ENCODE peak calls at places on chromosome 10, in eight cellular contexts. I, H, W, D, X, G, L and Q are unnamed samples.

GRCh38 chr10:89659185-89660131 is 14.4 kb upstream of the PANK1 start:
- DNase-seq in H (peak), G (peak), I (no peak), W (no peak), L (no peak), X (no peak), D (no peak), Q (no peak)

GRCh38 chr10:70274643-70275042 is 9.2 kb downstream of the NPFFR1 start:
- DNase-seq in H (peak), G (peak), I (no peak), X (no peak), L (no peak), W (no peak), D (no peak), Q (no peak)

GRCh38 chr10:47025253-47025539 is 114.0 kb downstream of the PTPN20 start:
- DNase-seq in I (no peak), L (no peak), G (no peak), W (no peak), H (no peak), D (no peak), X (no peak), Q (no peak)

GRCh38 chr10:12459776-12460175 is 110.4 kb downstream of the CAMK1D start:
- DNase-seq in G (no peak), D (no peak), I (no peak), W (no peak), L (no peak), H (no peak), X (no peak), Q (no peak)

GRCh38 chr10:43128331-43128730 is 9.9 kb upstream of the CSGALNACT2 start:
- DNase-seq in I (no peak), G (no peak), L (no peak), H (no peak), X (no peak), W (no peak), D (no peak), Q (no peak)

GRCh38 chr10:130244031-130244927 is 108.1 kb downstream of the GLRX3 start:
- DNase-seq in G (no peak), X (no peak), W (no peak), D (no peak), H (no peak), L (no peak), I (no peak), Q (no peak)

GRCh38 chr10:22156750-22157149 is 61.1 kb downstream of the EBLN1 start:
- DNase-seq in L (no peak), I (no peak), H (no peak), W (no peak), D (no peak), X (no peak), G (no peak), Q (no peak)

GRCh38 chr10:30125484-30125883 is 66.1 kb upstream of the JCAD start:
- DNase-seq in G (peak), H (no peak), L (no peak), D (no peak), I (no peak), W (no peak), X (no peak), Q (no peak)

GRCh38 chr10:810351-810846 is 120.9 kb upstream of the DIP2C start:
- DNase-seq in L (no peak), G (peak), X (no peak), I (no peak), H (peak), W (no peak), D (no peak), Q (no peak)

GRCh38 chr10:122234416-122234815 is 36.7 kb upstream of the BTBD16 start:
- DNase-seq in X (no peak), H (no peak), I (no peak), G (no peak), W (no peak), D (peak), L (no peak), Q (no peak)

GRCh38 chr10:26221571-26221970 is 5.0 kb downstream of the GAD2 start:
- DNase-seq in W (no peak), D (peak), G (no peak), X (no peak), H (no peak), L (no peak), I (no peak), Q (no peak)

GRCh38 chr10:598415-599170 is 90.9 kb downstream of the DIP2C start:
- DNase-seq in X (no peak), D (no peak), L (no peak), G (peak), H (peak), I (no peak), W (no peak), Q (no peak)

GRCh38 chr10:79310217-79310865 is 36.9 kb upstream of the PPIF start:
- DNase-seq in D (no peak), G (no peak), I (no peak), W (peak), X (no peak), H (no peak), L (no peak), Q (no peak)

GRCh38 chr10:110634527-110635209 is 9.5 kb upstream of the RBM20 start:
- DNase-seq in G (peak), D (peak), W (no peak), X (no peak), L (no peak), I (no peak), H (no peak), Q (no peak)

GRCh38 chr10:9634466-9634865 is 1383.2 kb upstream of the CELF2 start:
- DNase-seq in X (no peak), D (no peak), I (no peak), G (peak), W (no peak), L (no peak), H (peak), Q (no peak)

GRCh38 chr10:97353945-97354344 is 19.4 kb upstream of the FRAT2 start:
- DNase-seq in H (no peak), L (no peak), W (peak), I (no peak), G (no peak), X (no peak), D (no peak), Q (no peak)

GRCh38 chr10:44830022-44830421 is 81.1 kb upstream of the TMEM72 start:
- DNase-seq in H (peak), W (no peak), X (no peak), D (no peak), L (no peak), I (no peak), G (peak), Q (no peak)

GRCh38 chr10:103805781-103806180 is 49.6 kb downstream of the SH3PXD2A start:
- DNase-seq in D (no peak), H (no peak), X (no peak), I (no peak), G (no peak), W (no peak), L (no peak), Q (no peak)

GRCh38 chr10:47049906-47050305 is 138.7 kb downstream of the PTPN20 start:
- DNase-seq in X (no peak), W (no peak), D (no peak), I (no peak), L (no peak), H (no peak), G (no peak), Q (no peak)

GRCh38 chr10:97332586-97333350 is 1.8 kb downstream of the FRAT2 start:
- DNase-seq in X (no peak), D (no peak), W (no peak), G (peak), L (no peak), I (no peak), H (peak), Q (no peak)

GRCh38 chr10:84138478-84139125 is 707 bp upstream of the GHITM start:
- DNase-seq in L (no peak), G (no peak), H (no peak), I (no peak), W (peak), D (no peak), X (peak), Q (no peak)

GRCh38 chr10:30488319-30488718 is 54.3 kb downstream of the MAP3K8 start:
- DNase-seq in X (no peak), G (no peak), D (no peak), W (no peak), L (no peak), H (no peak), I (no peak), Q (no peak)

GRCh38 chr10:43845121-43845520 is 196.4 kb upstream of the ZNF32 start:
- DNase-seq in I (no peak), L (no peak), G (no peak), W (no peak), X (no peak), H (no peak), D (no peak), Q (no peak)

GRCh38 chr10:78532480-78533046 is 498.9 kb downstream of the RPS24 start:
- DNase-seq in X (no peak), L (no peak), H (no peak), W (no peak), I (no peak), D (no peak), G (no peak), Q (no peak)

GRCh38 chr10:125521721-125522680 is 161.0 kb downstream of the TEX36 start:
- DNase-seq in H (no peak), W (no peak), L (no peak), G (peak), D (no peak), X (no peak), I (no peak), Q (no peak)

GRCh38 chr10:104297697-104298660 is 29.0 kb downstream of the GSTO2 start:
- DNase-seq in G (peak), L (no peak), W (no peak), I (no peak), D (no peak), X (no peak), H (peak), Q (no peak)

GRCh38 chr10:132297521-132297920 is 10.2 kb downstream of the STK32C start:
- DNase-seq in G (no peak), I (no peak), L (no peak), D (peak), W (no peak), H (no peak), X (no peak), Q (no peak)

GRCh38 chr10:73577788-73578187 is 13.4 kb downstream of the USP54 start:
- DNase-seq in W (peak), I (no peak), G (peak), X (no peak), D (no peak), H (peak), L (no peak), Q (no peak)

GRCh38 chr10:70221030-70221429 is 12.2 kb downstream of the PPA1 start:
- DNase-seq in X (no peak), D (no peak), G (no peak), W (no peak), H (no peak), I (no peak), L (no peak), Q (no peak)

GRCh38 chr10:91043173-91043910 is 122.5 kb upstream of the ANKRD1 start:
- DNase-seq in L (no peak), D (peak), W (no peak), X (no peak), I (no peak), H (peak), G (peak), Q (no peak)

GRCh38 chr10:104925232-104925851 is 284.3 kb downstream of the SORCS3 start:
- DNase-seq in I (no peak), D (no peak), L (no peak), H (peak), X (peak), G (peak), W (no peak), Q (no peak)

GRCh38 chr10:110208614-110209398 is 1.4 kb downstream of the MXI1 start:
- DNase-seq in D (no peak), I (no peak), X (no peak), G (peak), H (peak), L (no peak), W (no peak), Q (no peak)

GRCh38 chr10:4902571-4903011 is 60.6 kb upstream of the AKR1C1 start:
- DNase-seq in D (no peak), X (no peak), H (no peak), I (no peak), L (no peak), W (no peak), G (no peak), Q (no peak)

GRCh38 chr10:33195608-33196376 is 138.7 kb downstream of the NRP1 start:
- DNase-seq in W (no peak), X (no peak), G (peak), L (no peak), D (no peak), I (no peak), H (peak), Q (no peak)

GRCh38 chr10:3838723-3839437 is 53.9 kb upstream of the KLF6 start:
- DNase-seq in H (peak), G (peak), I (no peak), L (no peak), W (no peak), D (no peak), X (no peak), Q (no peak)

GRCh38 chr10:110737886-110738634 is 93.9 kb downstream of the RBM20 start:
- DNase-seq in D (no peak), G (peak), L (no peak), X (no peak), I (no peak), W (no peak), H (peak), Q (no peak)

GRCh38 chr10:87750001-87750651 is 67.9 kb downstream of the ATAD1 start:
- DNase-seq in G (peak), L (no peak), D (no peak), H (peak), W (no peak), X (no peak), I (no peak), Q (no peak)

GRCh38 chr10:112624546-112625048 is 177.6 kb downstream of the VTI1A start:
- DNase-seq in G (no peak), L (no peak), I (no peak), X (no peak), W (no peak), D (no peak), H (no peak), Q (no peak)

GRCh38 chr10:114632869-114633715 is 25.0 kb downstream of the ABLIM1 start:
- DNase-seq in W (peak), D (no peak), I (no peak), X (no peak), L (no peak), H (peak), G (peak), Q (no peak)